ENCODE peak calls at places on chromosomes 5 and 9, in six cellular contexts. L is activated CD4-positive, CD25-positive, alpha-beta regulatory T cell treated with anti-CD3 and anti-CD28 coated beads, Interleukin-2, amount 50 U/mL, for 72 hours; X is tibial artery; D is NCI-H524 treated with DMSO at 0.1 percent for 48 hours; U is activated T-helper 1 cell treated with Interleukin-2 at 50 U/mL for 16 hours; B is activated T-cell treated with anti-CD3 and anti-CD28 coated beads, Interleukin-2, amount 50 U/mL, for 48 hours. J is an unnamed sample.

GRCh38 chr5:140641716-140642115 is 2.5 kb downstream of the TMCO6 start:
- DNase-seq in L (no peak), X (no peak), D (no peak), U (no peak), B (no peak), J (no peak)

GRCh38 chr5:150386024-150386855 is 26.5 kb downstream of the CD74 start:
- DNase-seq in L (no peak), X (no peak), D (no peak), U (no peak), B (no peak), J (no peak)

GRCh38 chr9:79686381-79687130 is 114.8 kb downstream of the TLE4 start:
- DNase-seq in L (no peak), X (peak), D (no peak), U (no peak), B (no peak), J (peak)

GRCh38 chr5:72046106-72046505 is 61.2 kb upstream of the MAP1B start:
- DNase-seq in L (no peak), X (no peak), D (no peak), U (no peak), B (no peak), J (no peak)

GRCh38 chr9:19998823-19999455 is 210.1 kb upstream of the SLC24A2 start:
- DNase-seq in L (no peak), X (no peak), D (no peak), U (no peak), B (peak), J (no peak)

GRCh38 chr5:78808380-78808779 is 159.8 kb upstream of the LHFPL2 start:
- DNase-seq in L (no peak), X (no peak), D (no peak), U (no peak), B (no peak), J (no peak)

GRCh38 chr5:150400327-150401075 is 12.2 kb downstream of the CD74 start:
- DNase-seq in L (no peak), X (no peak), D (no peak), U (no peak), B (no peak), J (no peak)

GRCh38 chr5:37756248-37756647 is 83.6 kb downstream of the GDNF start:
- DNase-seq in L (no peak), X (no peak), D (no peak), U (no peak), B (no peak), J (no peak)

GRCh38 chr9:27184556-27185351 is 75.7 kb downstream of the TEK start:
- DNase-seq in L (no peak), X (peak), D (no peak), U (no peak), B (no peak), J (no peak)

GRCh38 chr5:134183481-134183880 is 6.7 kb upstream of the SKP1 start:
- DNase-seq in L (no peak), X (no peak), D (no peak), U (no peak), B (no peak), J (no peak)

GRCh38 chr9:69136781-69137180 is 37.3 kb upstream of the TJP2 start:
- DNase-seq in L (no peak), X (no peak), D (no peak), U (no peak), B (no peak), J (no peak)

GRCh38 chr5:142845402-142845901 is 75.3 kb downstream of the ARHGAP26 start:
- DNase-seq in L (no peak), X (no peak), D (no peak), U (no peak), B (no peak), J (no peak)

GRCh38 chr5:93294184-93294583 is 286.8 kb downstream of the NR2F1-AS1 start:
- DNase-seq in L (no peak), X (no peak), D (no peak), U (no peak), B (no peak), J (no peak)

GRCh38 chr9:136052433-136052880 is 42.6 kb downstream of the NACC2 start:
- DNase-seq in L (no peak), X (no peak), D (no peak), U (no peak), B (no peak), J (peak)

GRCh38 chr5:135553688-135554462 is 18.1 kb upstream of the NEUROG1 start:
- DNase-seq in L (no peak), X (no peak), D (no peak), U (no peak), B (no peak), J (no peak)